ENCODE peak calls at places on chromosomes 6 and 20, in four cellular contexts. One of them, this sample, is unnamed.

GRCh38 chr6:26576407-26576843 is 20.3 kb upstream of the ABT1 start:
- DNase-seq in H9: no peak
- DNase-seq in CD8-positive, alpha-beta memory T cell: no peak
- DNase-seq in transverse colon: no peak
- DNase-seq in this sample: no peak

GRCh38 chr6:121678245-121678644 is 242.8 kb downstream of the GJA1 start:
- DNase-seq in H9: no peak
- DNase-seq in CD8-positive, alpha-beta memory T cell: no peak
- DNase-seq in transverse colon: no peak
- DNase-seq in this sample: no peak

GRCh38 chr6:28211840-28212509 is 13.1 kb upstream of the ZSCAN9 start:
- DNase-seq in CD8-positive, alpha-beta memory T cell: no peak
- DNase-seq in H9: peak
- DNase-seq in transverse colon: no peak
- DNase-seq in this sample: no peak

GRCh38 chr20:4234128-4234527 is 218.8 kb upstream of the RNF24 start:
- DNase-seq in H9: no peak
- DNase-seq in transverse colon: no peak
- DNase-seq in CD8-positive, alpha-beta memory T cell: no peak
- DNase-seq in this sample: no peak

GRCh38 chr20:59783020-59784010 is 150.1 kb downstream of the SYCP2 start:
- DNase-seq in H9: peak
- DNase-seq in transverse colon: peak
- DNase-seq in CD8-positive, alpha-beta memory T cell: no peak
- DNase-seq in this sample: peak

GRCh38 chr6:168441434-168442391 is 729 bp downstream of the SMOC2 start:
- DNase-seq in transverse colon: no peak
- DNase-seq in CD8-positive, alpha-beta memory T cell: no peak
- DNase-seq in H9: no peak
- DNase-seq in this sample: no peak

GRCh38 chr6:73700060-73700459 is 4.1 kb downstream of the CD109 start:
- DNase-seq in H9: no peak
- DNase-seq in transverse colon: no peak
- DNase-seq in CD8-positive, alpha-beta memory T cell: no peak
- DNase-seq in this sample: no peak

GRCh38 chr6:151036869-151037680 is 171.6 kb downstream of the MTHFD1L start:
- DNase-seq in CD8-positive, alpha-beta memory T cell: no peak
- DNase-seq in transverse colon: no peak
- DNase-seq in H9: no peak
- DNase-seq in this sample: no peak

GRCh38 chr6:45895569-45895968 is 120.1 kb downstream of the CLIC5 start:
- DNase-seq in transverse colon: no peak
- DNase-seq in CD8-positive, alpha-beta memory T cell: no peak
- DNase-seq in H9: no peak
- DNase-seq in this sample: no peak

GRCh38 chr6:119174879-119175817 is 96.7 kb upstream of the FAM184A start:
- DNase-seq in transverse colon: no peak
- DNase-seq in CD8-positive, alpha-beta memory T cell: no peak
- DNase-seq in H9: no peak
- DNase-seq in this sample: no peak

GRCh38 chr6:75788894-75789293 is 39.9 kb downstream of the MYO6 start:
- DNase-seq in CD8-positive, alpha-beta memory T cell: no peak
- DNase-seq in H9: no peak
- DNase-seq in transverse colon: no peak
- DNase-seq in this sample: no peak

GRCh38 chr6:117605169-117605826 is 3.0 kb upstream of the GOPC start:
- DNase-seq in CD8-positive, alpha-beta memory T cell: peak
- DNase-seq in H9: peak
- DNase-seq in transverse colon: peak
- DNase-seq in this sample: peak

GRCh38 chr20:52923123-52923543 is 49.0 kb upstream of the TSHZ2 start:
- DNase-seq in transverse colon: no peak
- DNase-seq in CD8-positive, alpha-beta memory T cell: no peak
- DNase-seq in H9: no peak
- DNase-seq in this sample: peak

GRCh38 chr6:16698988-16699868 is 62.0 kb downstream of the ATXN1 start:
- DNase-seq in transverse colon: no peak
- DNase-seq in H9: no peak
- DNase-seq in CD8-positive, alpha-beta memory T cell: peak
- DNase-seq in this sample: no peak

GRCh38 chr20:17107127-17107526 is 119.7 kb upstream of the PCSK2 start:
- DNase-seq in transverse colon: no peak
- DNase-seq in CD8-positive, alpha-beta memory T cell: no peak
- DNase-seq in H9: no peak
- DNase-seq in this sample: no peak

GRCh38 chr20:10332656-10333421 is 101.2 kb downstream of the MKKS start:
- DNase-seq in H9: no peak
- DNase-seq in CD8-positive, alpha-beta memory T cell: no peak
- DNase-seq in transverse colon: no peak
- DNase-seq in this sample: no peak

GRCh38 chr20:44572551-44573500 is 9.6 kb upstream of the PKIG start:
- DNase-seq in H9: no peak
- DNase-seq in CD8-positive, alpha-beta memory T cell: no peak
- DNase-seq in transverse colon: peak
- DNase-seq in this sample: no peak

GRCh38 chr6:101956961-101957360 is 563.5 kb downstream of the GRIK2 start:
- DNase-seq in CD8-positive, alpha-beta memory T cell: no peak
- DNase-seq in transverse colon: no peak
- DNase-seq in H9: no peak
- DNase-seq in this sample: no peak

GRCh38 chr6:169326067-169326799 is 72.6 kb upstream of the THBS2 start:
- DNase-seq in H9: peak
- DNase-seq in CD8-positive, alpha-beta memory T cell: no peak
- DNase-seq in transverse colon: no peak
- DNase-seq in this sample: peak

GRCh38 chr20:31713312-31714049 is 9.2 kb downstream of the BCL2L1 start:
- DNase-seq in CD8-positive, alpha-beta memory T cell: no peak
- DNase-seq in transverse colon: peak
- DNase-seq in H9: peak
- DNase-seq in this sample: no peak

GRCh38 chr6:148947621-148948444 is 201.0 kb downstream of the UST start:
- DNase-seq in CD8-positive, alpha-beta memory T cell: peak
- DNase-seq in transverse colon: peak
- DNase-seq in H9: peak
- DNase-seq in this sample: peak

GRCh38 chr6:52612336-52613096 is 35.7 kb upstream of the TRAM2 start:
- DNase-seq in transverse colon: no peak
- DNase-seq in H9: no peak
- DNase-seq in CD8-positive, alpha-beta memory T cell: no peak
- DNase-seq in this sample: no peak

GRCh38 chr6:125170376-125170775 is 16.8 kb downstream of the TPD52L1 start:
- DNase-seq in H9: no peak
- DNase-seq in transverse colon: no peak
- DNase-seq in CD8-positive, alpha-beta memory T cell: no peak
- DNase-seq in this sample: no peak

GRCh38 chr6:142207265-142207877 is 60.3 kb downstream of the VTA1 start:
- DNase-seq in transverse colon: peak
- DNase-seq in CD8-positive, alpha-beta memory T cell: peak
- DNase-seq in H9: peak
- DNase-seq in this sample: peak

GRCh38 chr6:118252474-118252873 is 295.6 kb upstream of the PLN start:
- DNase-seq in CD8-positive, alpha-beta memory T cell: no peak
- DNase-seq in H9: no peak
- DNase-seq in transverse colon: no peak
- DNase-seq in this sample: no peak

GRCh38 chr20:33688938-33689424 is 2.8 kb upstream of the E2F1 start:
- DNase-seq in H9: no peak
- DNase-seq in transverse colon: no peak
- DNase-seq in CD8-positive, alpha-beta memory T cell: no peak
- DNase-seq in this sample: no peak
- H3K27ac ChIP-seq in H9: no peak
- H3K27ac ChIP-seq in transverse colon: no peak
- H3K27ac ChIP-seq in CD8-positive, alpha-beta memory T cell: peak
- H3K27ac ChIP-seq in this sample: no peak

GRCh38 chr20:6924681-6925080 is 157.2 kb downstream of the BMP2 start:
- DNase-seq in transverse colon: no peak
- DNase-seq in CD8-positive, alpha-beta memory T cell: no peak
- DNase-seq in H9: no peak
- DNase-seq in this sample: no peak
- H3K27ac ChIP-seq in transverse colon: no peak
- H3K27ac ChIP-seq in CD8-positive, alpha-beta memory T cell: no peak
- H3K27ac ChIP-seq in H9: no peak
- H3K27ac ChIP-seq in this sample: no peak

GRCh38 chr6:111724505-111724904 is 118.8 kb upstream of the TRAF3IP2 start:
- DNase-seq in CD8-positive, alpha-beta memory T cell: no peak
- DNase-seq in H9: no peak
- DNase-seq in transverse colon: no peak
- DNase-seq in this sample: peak
- H3K27ac ChIP-seq in CD8-positive, alpha-beta memory T cell: no peak
- H3K27ac ChIP-seq in H9: no peak
- H3K27ac ChIP-seq in transverse colon: no peak
- H3K27ac ChIP-seq in this sample: no peak

DNA sequence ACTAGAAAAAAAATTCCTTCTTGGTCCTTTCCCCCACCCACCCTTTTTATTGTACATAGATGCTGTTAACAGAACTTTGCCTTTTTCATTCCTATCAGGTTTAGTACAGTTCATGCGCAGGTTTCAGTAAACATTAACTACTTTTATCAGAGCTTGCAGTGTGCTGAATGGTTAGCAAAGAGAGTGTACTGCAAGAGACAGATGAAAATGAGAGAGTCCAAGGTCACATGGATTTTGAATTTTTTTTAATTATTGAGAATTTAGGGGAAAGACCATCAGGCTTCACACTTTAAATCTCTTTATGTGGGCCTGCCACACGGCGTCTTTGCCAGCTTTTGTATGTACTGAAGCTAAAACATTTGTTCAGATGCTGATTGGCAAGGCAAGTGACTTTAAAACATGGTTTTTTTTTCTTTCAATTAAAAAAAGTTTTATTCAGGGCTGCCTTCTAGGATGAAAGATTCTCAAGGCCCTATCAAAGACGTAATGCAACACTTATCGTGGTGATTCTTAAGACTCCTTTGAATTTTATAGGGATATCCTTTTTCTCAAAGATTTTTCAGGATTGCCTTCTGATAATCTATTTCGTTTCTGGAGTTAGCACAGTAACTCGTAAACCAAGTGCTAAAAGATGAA is 32.2 kb downstream of the RREB1 start:
- DNase-seq in transverse colon: no peak
- DNase-seq in CD8-positive, alpha-beta memory T cell: no peak
- DNase-seq in H9: no peak
- DNase-seq in this sample: no peak
- H3K27ac ChIP-seq in transverse colon: peak
- H3K27ac ChIP-seq in CD8-positive, alpha-beta memory T cell: peak
- H3K27ac ChIP-seq in H9: no peak
- H3K27ac ChIP-seq in this sample: peak

GRCh38 chr6:157317129-157317814 is 6.0 kb downstream of the TMEM242 start:
- DNase-seq in transverse colon: peak
- DNase-seq in H9: no peak
- DNase-seq in CD8-positive, alpha-beta memory T cell: no peak
- DNase-seq in this sample: peak
- H3K27ac ChIP-seq in transverse colon: peak
- H3K27ac ChIP-seq in H9: no peak
- H3K27ac ChIP-seq in CD8-positive, alpha-beta memory T cell: peak
- H3K27ac ChIP-seq in this sample: no peak

DNA sequence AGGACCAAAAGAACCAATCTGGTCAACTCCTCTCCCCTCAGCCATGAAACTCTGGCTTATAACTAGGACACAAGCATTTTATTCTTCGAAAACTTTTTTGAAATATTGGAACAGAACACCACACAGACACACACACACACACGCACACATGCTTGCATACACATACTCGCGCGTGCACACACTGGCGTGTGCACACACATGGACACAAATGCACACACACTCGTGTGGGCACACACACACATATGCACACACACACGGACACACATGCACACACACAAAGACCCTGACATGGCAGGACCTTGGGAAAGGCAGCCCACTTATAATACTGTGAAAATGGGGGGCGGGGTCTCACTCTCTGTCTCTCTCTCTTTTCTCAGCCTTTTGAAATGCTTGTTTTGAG is 63.9 kb downstream of the TMEM242 start:
- DNase-seq in transverse colon: no peak
- DNase-seq in H9: no peak
- DNase-seq in CD8-positive, alpha-beta memory T cell: no peak
- DNase-seq in this sample: no peak
- H3K27ac ChIP-seq in transverse colon: no peak
- H3K27ac ChIP-seq in H9: no peak
- H3K27ac ChIP-seq in CD8-positive, alpha-beta memory T cell: no peak
- H3K27ac ChIP-seq in this sample: no peak

GRCh38 chr6:144351741-144352140 is 66.6 kb downstream of the UTRN start:
- DNase-seq in H9: no peak
- DNase-seq in CD8-positive, alpha-beta memory T cell: no peak
- DNase-seq in transverse colon: no peak
- DNase-seq in this sample: no peak
- H3K27ac ChIP-seq in H9: no peak
- H3K27ac ChIP-seq in CD8-positive, alpha-beta memory T cell: peak
- H3K27ac ChIP-seq in transverse colon: peak
- H3K27ac ChIP-seq in this sample: no peak

This sample was measured in HL-60.